ENCODE peak calls at places on chromosome 9, in eight cellular contexts. O is uterus, U is A549, S is fibroblast of lung, A is H1, T is IMR-90, I is endothelial cell, P is ovary. J is an unnamed sample.

GRCh38 chr9:87610200-87611155 is 112.8 kb downstream of the DAPK1 start:
- DNase-seq in I (no peak), O (no peak), U (no peak), A (no peak), S (peak), T (peak), P (no peak), J (no peak)

GRCh38 chr9:80874276-80874675 is 815.1 kb downstream of the TLE1 start:
- DNase-seq in I (no peak), U (no peak), S (peak), P (no peak), O (no peak), A (no peak), T (peak), J (peak)

GRCh38 chr9:115157245-115157674 is 39.3 kb upstream of the TNC start:
- DNase-seq in T (peak), I (no peak), P (no peak), A (no peak), O (peak), U (peak), S (peak), J (peak)

GRCh38 chr9:36451949-36452348 is 51.9 kb upstream of the RNF38 start:
- DNase-seq in A (no peak), S (no peak), O (no peak), U (no peak), P (no peak), I (no peak), T (no peak), J (no peak)

GRCh38 chr9:91032056-91032455 is 230.4 kb downstream of the SYK start:
- DNase-seq in I (no peak), A (no peak), U (no peak), T (no peak), S (no peak), O (peak), P (no peak), J (no peak)

GRCh38 chr9:131228988-131229387 is 47.3 kb downstream of the FAM78A start:
- DNase-seq in T (peak), P (no peak), U (no peak), O (no peak), S (peak), A (no peak), I (no peak), J (no peak)

GRCh38 chr9:33403941-33404781 is 1.8 kb upstream of the AQP7 start:
- DNase-seq in U (no peak), S (no peak), P (no peak), A (no peak), I (no peak), O (no peak), T (no peak), J (no peak)

GRCh38 chr9:86550411-86550810 is 196.2 kb upstream of the TUT7 start:
- DNase-seq in S (peak), T (no peak), O (no peak), I (no peak), P (no peak), A (no peak), U (no peak), J (no peak)

GRCh38 chr9:110545705-110546104 is 33.8 kb downstream of the SVEP1 start:
- DNase-seq in T (peak), I (no peak), O (no peak), P (no peak), A (no peak), U (no peak), S (no peak), J (no peak)

GRCh38 chr9:2346277-2346913 is 275.2 kb upstream of the VLDLR start:
- DNase-seq in A (no peak), I (no peak), P (no peak), U (no peak), O (no peak), S (no peak), T (no peak), J (no peak)

GRCh38 chr9:77063645-77064285 is 44.3 kb downstream of the FOXB2 start:
- DNase-seq in I (no peak), U (peak), T (peak), A (no peak), O (no peak), P (no peak), S (no peak), J (peak)

GRCh38 chr9:103364753-103365152 is 369.6 kb downstream of the CYLC2 start:
- DNase-seq in T (no peak), S (no peak), P (no peak), I (no peak), A (no peak), U (peak), O (no peak), J (peak)

GRCh38 chr9:93568169-93568568 is 8.2 kb upstream of the PHF2 start:
- DNase-seq in I (no peak), U (no peak), P (no peak), T (no peak), O (no peak), S (no peak), A (no peak), J (no peak)

GRCh38 chr9:75186767-75187380 is 98.6 kb downstream of the OSTF1 start:
- DNase-seq in A (no peak), P (no peak), I (no peak), U (peak), O (no peak), T (peak), S (peak), J (peak)

GRCh38 chr9:16236326-16236725 is 634.1 kb downstream of the BNC2 start:
- DNase-seq in P (no peak), O (peak), T (peak), U (peak), A (no peak), I (no peak), S (peak), J (peak)

GRCh38 chr9:22124263-22125011 is 115.3 kb upstream of the CDKN2B start:
- DNase-seq in U (peak), P (no peak), I (no peak), O (no peak), A (no peak), S (peak), T (peak), J (no peak)

GRCh38 chr9:109166771-109167601 is at the start of gene FRRS1L:
- DNase-seq in O (no peak), I (peak), A (no peak), U (no peak), P (peak), T (no peak), S (no peak), J (no peak)

GRCh38 chr9:16252631-16253030 is 617.8 kb downstream of the BNC2 start:
- DNase-seq in S (no peak), T (no peak), U (no peak), P (no peak), O (no peak), I (no peak), A (no peak), J (peak)

GRCh38 chr9:137114613-137115393 is at the start of gene DPP7:
- DNase-seq in P (peak), U (peak), A (no peak), O (peak), I (no peak), S (peak), T (peak), J (peak)

GRCh38 chr9:96515629-96516470 is 65.9 kb downstream of the HABP4 start:
- DNase-seq in I (no peak), U (no peak), P (no peak), A (no peak), S (peak), O (no peak), T (peak), J (peak)

GRCh38 chr9:112486221-112487007 is at the start of gene KIAA1958:
- DNase-seq in U (peak), S (peak), P (peak), T (peak), A (peak), O (peak), I (peak), J (peak)

GRCh38 chr9:28264368-28264767 is 691.1 kb upstream of the C9orf72 start:
- DNase-seq in O (no peak), I (no peak), T (peak), S (peak), P (no peak), U (no peak), A (no peak), J (no peak)

GRCh38 chr9:114655689-114656088 is 1.9 kb downstream of the TEX53 start:
- DNase-seq in O (no peak), P (no peak), A (no peak), U (no peak), I (no peak), S (peak), T (peak), J (no peak)

DNA sequence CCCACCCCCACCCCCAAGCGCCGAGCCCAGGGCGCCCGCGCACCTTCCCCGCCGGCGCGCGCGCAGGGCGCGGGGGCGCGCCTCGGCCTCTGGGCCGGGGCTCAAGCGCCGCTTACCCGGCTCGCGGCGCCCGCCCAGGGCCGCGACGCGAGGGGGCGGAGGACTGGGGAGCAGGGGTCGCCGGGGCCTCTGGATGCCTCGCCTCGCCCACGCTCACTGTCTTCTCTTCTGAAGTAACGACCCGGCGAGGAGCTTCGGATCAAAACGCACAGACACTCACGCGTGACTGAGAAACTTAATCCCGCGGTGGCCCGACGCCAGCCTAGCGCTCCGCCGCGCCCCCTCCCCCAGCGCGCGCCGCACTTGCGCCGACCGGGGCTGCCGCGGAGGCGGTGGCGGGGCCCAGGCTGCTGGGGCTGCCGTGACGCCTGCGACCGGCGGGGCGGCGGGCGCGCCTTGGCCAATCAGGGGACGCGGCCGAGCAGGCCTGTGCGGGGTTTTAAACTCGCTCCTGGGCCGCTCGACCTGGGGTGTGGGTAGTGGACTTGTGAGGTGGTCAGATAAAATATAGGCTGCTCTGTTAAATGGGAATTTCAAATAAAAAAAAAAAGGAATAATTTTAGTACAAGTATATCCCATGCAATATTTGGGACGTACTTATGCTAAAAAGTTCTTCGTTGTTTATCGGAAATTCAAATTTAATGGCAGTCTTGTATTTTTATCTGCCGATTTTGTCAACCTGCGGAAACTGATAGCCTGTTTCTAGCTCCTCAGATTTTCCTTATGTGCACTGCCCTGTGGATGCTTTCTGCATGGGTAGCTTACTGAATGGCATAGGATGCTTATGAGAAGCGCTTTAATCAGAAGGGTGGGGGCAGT is at the start of gene MPDZ:
- DNase-seq in T (peak), S (peak), O (peak), A (peak), U (peak), P (peak), I (peak), J (peak)
- TF ChIP-seq CTCF in T (no peak), S (no peak), O (peak), A (no peak), U (no peak), P (peak), I (no peak), J (no peak)

GRCh38 chr9:134657666-134658377 is 16.2 kb downstream of the COL5A1 start:
- DNase-seq in O (no peak), P (no peak), I (no peak), T (no peak), A (no peak), S (no peak), U (no peak), J (no peak)

GRCh38 chr9:134655591-134656333 is 14.2 kb downstream of the COL5A1 start:
- DNase-seq in U (no peak), O (no peak), P (no peak), I (no peak), A (no peak), S (no peak), T (no peak), J (no peak)

GRCh38 chr9:134658378-134658955 is 16.9 kb downstream of the COL5A1 start:
- DNase-seq in P (no peak), U (no peak), T (no peak), A (no peak), S (no peak), O (no peak), I (no peak), J (no peak)

GRCh38 chr9:134655101-134655500 is 13.5 kb downstream of the COL5A1 start:
- DNase-seq in P (no peak), T (no peak), O (no peak), U (no peak), A (no peak), S (no peak), I (no peak), J (no peak)

DNA sequence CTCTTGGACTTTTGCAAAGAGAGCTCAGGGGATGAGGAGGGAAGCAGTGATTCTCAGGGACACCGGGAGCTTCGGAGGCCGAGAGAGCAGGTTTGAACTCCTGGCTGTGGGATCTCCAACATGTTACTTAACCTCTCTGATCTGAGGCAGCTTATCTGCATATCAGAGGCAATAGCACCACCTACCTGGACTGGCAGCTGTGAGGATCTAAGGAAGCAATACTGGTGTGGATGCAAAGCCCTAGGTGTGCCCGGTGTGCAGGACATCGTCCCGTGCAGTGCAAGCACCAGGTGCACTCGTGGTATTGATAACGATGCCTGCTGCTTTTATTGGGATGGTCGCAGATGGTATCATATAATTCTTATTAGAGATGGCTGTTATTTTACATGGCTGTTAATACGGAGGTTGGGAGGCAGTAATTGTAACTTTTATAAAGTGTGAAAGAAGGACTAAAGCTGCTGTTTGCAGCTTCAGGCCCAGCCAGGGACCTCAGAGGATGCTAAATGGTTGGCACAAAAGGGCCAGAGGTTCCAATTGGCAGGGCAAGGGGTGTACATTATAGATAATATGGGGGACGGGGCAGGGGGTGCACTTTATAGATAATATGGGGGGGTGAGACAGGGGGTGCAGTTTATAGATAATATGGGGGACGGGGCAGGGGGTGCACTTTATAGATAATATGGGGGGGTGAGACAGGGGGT is 14.9 kb downstream of the COL5A1 start:
- DNase-seq in O (no peak), P (no peak), T (no peak), S (no peak), I (no peak), A (no peak), U (peak), J (no peak)
- TF ChIP-seq CTCF in O (no peak), P (no peak), T (peak), S (peak), I (no peak), A (peak), U (peak), J (peak)

GRCh38 chr9:3647652-3648051 is 121.9 kb upstream of the RFX3 start:
- DNase-seq in T (no peak), O (no peak), U (no peak), S (no peak), I (no peak), P (no peak), A (no peak), J (no peak)
- TF ChIP-seq CTCF in T (no peak), O (no peak), U (no peak), S (no peak), I (no peak), P (no peak), A (no peak), J (no peak)

GRCh38 chr9:107274096-107274495 is 9.0 kb upstream of the RAD23B start:
- DNase-seq in O (no peak), A (no peak), I (no peak), T (no peak), S (no peak), U (no peak), P (no peak), J (no peak)
- TF ChIP-seq CTCF in O (no peak), A (no peak), I (peak), T (no peak), S (no peak), U (no peak), P (no peak), J (peak)

DNA sequence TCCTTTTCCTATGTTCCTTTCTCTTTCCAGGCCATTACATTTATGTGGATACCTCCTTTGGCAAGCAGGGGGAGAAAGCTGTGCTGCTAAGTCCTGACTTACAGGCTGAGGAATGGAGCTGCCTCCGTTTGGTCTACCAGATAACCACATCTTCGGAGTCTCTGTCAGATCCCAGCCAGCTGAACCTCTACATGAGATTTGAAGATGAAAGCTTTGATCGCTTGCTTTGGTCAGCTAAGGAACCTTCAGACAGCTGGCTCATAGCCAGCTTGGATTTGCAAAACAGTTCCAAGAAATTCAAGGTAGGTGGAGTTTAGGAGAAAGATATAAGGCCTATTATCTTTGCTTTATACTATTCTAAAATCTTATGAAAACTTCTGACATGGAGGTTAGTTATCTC is 64.5 kb downstream of the MAMDC2 start:
- DNase-seq in O (no peak), T (no peak), A (no peak), U (no peak), P (no peak), I (no peak), S (no peak), J (no peak)
- TF ChIP-seq CTCF in O (no peak), T (no peak), A (no peak), U (no peak), P (no peak), I (no peak), S (no peak), J (no peak)

GRCh38 chr9:129568560-129569505 is 52.1 kb downstream of the C9orf50 start:
- DNase-seq in P (peak), T (no peak), I (peak), S (no peak), O (peak), A (no peak), U (peak), J (no peak)

GRCh38 chr9:129570450-129571297 is 50.2 kb downstream of the C9orf50 start:
- DNase-seq in S (peak), T (peak), I (no peak), U (peak), O (peak), P (peak), A (no peak), J (peak)

GRCh38 chr9:129567842-129568559 is 52.9 kb downstream of the C9orf50 start:
- DNase-seq in P (peak), A (no peak), I (no peak), O (peak), T (peak), S (peak), U (peak), J (peak)

GRCh38 chr9:129571298-129572051 is 49.4 kb downstream of the C9orf50 start:
- DNase-seq in T (no peak), P (peak), U (peak), I (no peak), O (no peak), A (no peak), S (no peak), J (no peak)

DNA sequence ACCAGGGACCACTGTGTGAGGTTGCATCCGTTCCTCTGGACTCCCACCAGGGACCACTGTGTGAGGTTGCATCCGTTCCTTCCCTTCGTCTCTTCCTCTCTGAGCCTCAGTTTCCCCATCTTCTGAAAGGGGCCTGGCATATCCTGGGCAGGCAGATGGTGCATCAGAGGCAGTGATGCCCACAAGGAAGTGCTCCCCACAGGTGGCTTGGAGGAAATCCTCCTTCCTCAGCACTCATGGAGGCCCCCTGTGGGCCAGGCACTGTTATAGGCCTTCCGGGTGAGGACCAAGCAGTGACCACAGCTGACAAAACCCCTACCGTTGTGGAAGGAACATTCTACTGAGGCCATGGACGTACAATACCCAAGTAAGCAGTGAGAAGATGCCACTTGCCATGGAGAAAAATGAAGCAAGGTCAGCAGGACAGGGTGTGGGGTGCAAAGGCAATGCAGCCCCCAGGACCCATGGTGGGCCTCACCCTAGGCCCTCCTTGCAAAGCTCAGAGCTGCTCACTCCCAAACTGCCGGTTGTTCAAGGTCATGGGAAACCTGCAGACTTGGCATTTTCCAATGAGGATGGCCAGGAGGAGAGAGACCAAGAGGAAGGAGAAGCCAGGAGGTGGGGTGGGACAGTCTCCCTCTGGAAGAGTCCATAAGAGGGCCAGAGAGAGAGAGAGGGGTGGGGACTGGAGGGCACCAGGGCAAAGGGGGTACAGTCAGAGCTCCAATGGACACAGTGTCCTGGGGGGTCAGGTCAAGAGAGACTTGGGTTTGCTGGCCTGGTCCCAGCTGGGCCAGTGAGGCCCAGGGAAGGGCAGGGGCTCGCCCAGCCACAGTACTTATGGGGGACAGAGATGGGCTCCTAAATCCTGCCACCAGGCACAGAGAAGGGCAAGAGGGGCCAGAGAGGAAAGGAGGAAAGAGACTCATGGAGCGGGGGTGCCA is 51.1 kb downstream of the C9orf50 start:
- DNase-seq in O (no peak), P (peak), A (no peak), T (peak), U (peak), S (peak), I (no peak), J (no peak)
- TF ChIP-seq CTCF in O (peak), P (peak), A (peak), T (peak), U (peak), S (peak), I (no peak), J (peak)

J was measured in HFFc6.